ENCODE peak calls at places on chromosomes 3 and 15, in seven cellular contexts. C is sigmoid colon, I is tibial nerve, W is SK-N-SH, P is GM12878, F is transverse colon, H is stomach. L is an unnamed sample.

GRCh38 chr3:114120211-114120610 is 58.6 kb downstream of the DRD3 start:
- DNase-seq in C (no peak), I (no peak), W (no peak), P (no peak), F (no peak), H (no peak), L (no peak)

GRCh38 chr15:92123848-92124631 is 269.6 kb upstream of the ST8SIA2 start:
- DNase-seq in C (peak), I (no peak), W (no peak), P (no peak), F (no peak), H (no peak), L (no peak)

GRCh38 chr15:78306176-78306774 is 6.9 kb upstream of the SKIC8 start:
- DNase-seq in C (no peak), I (no peak), W (no peak), P (no peak), F (no peak), H (no peak), L (no peak)

GRCh38 chr3:192514081-192514753 is 213.1 kb downstream of the FGF12 start:
- DNase-seq in C (no peak), I (no peak), W (peak), P (no peak), F (no peak), H (no peak), L (no peak)

GRCh38 chr3:14202874-14203520 is 24.4 kb downstream of the LSM3 start:
- DNase-seq in C (no peak), I (no peak), W (no peak), P (no peak), F (no peak), H (no peak), L (no peak)

GRCh38 chr15:61880079-61880478 is 180.2 kb downstream of the VPS13C start:
- DNase-seq in C (no peak), I (no peak), W (no peak), P (no peak), F (no peak), H (no peak), L (no peak)

GRCh38 chr15:29528276-29528675 is 258.7 kb upstream of the NSMCE3 start:
- DNase-seq in C (no peak), I (no peak), W (peak), P (no peak), F (no peak), H (no peak), L (no peak)

GRCh38 chr3:15161113-15161512 is 44.9 kb upstream of the CAPN7 start:
- DNase-seq in C (no peak), I (no peak), W (no peak), P (no peak), F (no peak), H (no peak), L (no peak)

GRCh38 chr3:79278681-79279080 is 489.1 kb downstream of the ROBO1 start:
- DNase-seq in C (no peak), I (no peak), W (no peak), P (no peak), F (no peak), H (no peak), L (no peak)

GRCh38 chr15:91142097-91142744 is 42.2 kb downstream of the SV2B start:
- DNase-seq in C (no peak), I (no peak), W (no peak), P (no peak), F (no peak), H (no peak), L (no peak)

GRCh38 chr15:65990298-65990981 is 121.1 kb downstream of the RAB11A start:
- DNase-seq in C (no peak), I (no peak), W (no peak), P (no peak), F (no peak), H (no peak), L (no peak)

GRCh38 chr3:46923559-46924350 is 46.2 kb downstream of the PTH1R start:
- DNase-seq in C (peak), I (no peak), W (peak), P (no peak), F (peak), H (peak), L (no peak)

GRCh38 chr3:13343601-13344000 is 76.5 kb downstream of the NUP210 start:
- DNase-seq in C (no peak), I (no peak), W (no peak), P (no peak), F (no peak), H (no peak), L (no peak)

GRCh38 chr15:57375827-57376694 is at the start of gene CGNL1:
- DNase-seq in C (peak), I (no peak), W (peak), P (no peak), F (peak), H (peak), L (no peak)

GRCh38 chr3:173761161-173761560 is 363.6 kb downstream of the NLGN1 start:
- DNase-seq in C (no peak), I (no peak), W (no peak), P (no peak), F (no peak), H (no peak), L (no peak)

GRCh38 chr15:34039506-34040123 is 611 bp upstream of the AVEN start:
- DNase-seq in C (no peak), I (no peak), W (peak), P (peak), F (no peak), H (no peak), L (no peak)

GRCh38 chr3:44323341-44323955 is 15.1 kb upstream of the TCAIM start:
- DNase-seq in C (peak), I (peak), W (peak), P (no peak), F (peak), H (peak), L (no peak)

GRCh38 chr3:46012246-46012645 is 15.0 kb downstream of the XCR1 start:
- DNase-seq in C (no peak), I (no peak), W (no peak), P (no peak), F (no peak), H (no peak), L (no peak)

GRCh38 chr3:169288548-169288947 is 375.0 kb downstream of the MECOM start:
- DNase-seq in C (no peak), I (no peak), W (no peak), P (no peak), F (no peak), H (no peak), L (no peak)

GRCh38 chr3:156259896-156260788 is 139.8 kb downstream of the KCNAB1 start:
- DNase-seq in C (no peak), I (no peak), W (no peak), P (no peak), F (no peak), H (no peak), L (no peak)

GRCh38 chr15:71333839-71334238 is 218.6 kb downstream of the THSD4 start:
- DNase-seq in C (no peak), I (no peak), W (no peak), P (no peak), F (no peak), H (no peak), L (no peak)

GRCh38 chr15:40790723-40791122 is 16.2 kb upstream of the ZFYVE19 start:
- DNase-seq in C (no peak), I (no peak), W (no peak), P (no peak), F (no peak), H (no peak), L (no peak)

GRCh38 chr3:77256584-77257488 is 216.9 kb downstream of the ROBO2 start:
- DNase-seq in C (no peak), I (no peak), W (no peak), P (no peak), F (no peak), H (no peak), L (no peak)

GRCh38 chr15:41933771-41934170 is 38.6 kb downstream of the EHD4 start:
- DNase-seq in C (no peak), I (no peak), W (no peak), P (no peak), F (peak), H (peak), L (no peak)

GRCh38 chr15:84915011-84915958 is 30.8 kb downstream of the SLC28A1 start:
- DNase-seq in C (peak), I (peak), W (peak), P (peak), F (peak), H (peak), L (peak)

GRCh38 chr3:47162695-47163022 is 1.3 kb downstream of the SETD2 start:
- DNase-seq in C (no peak), I (no peak), W (no peak), P (no peak), F (no peak), H (no peak), L (no peak)

DNA sequence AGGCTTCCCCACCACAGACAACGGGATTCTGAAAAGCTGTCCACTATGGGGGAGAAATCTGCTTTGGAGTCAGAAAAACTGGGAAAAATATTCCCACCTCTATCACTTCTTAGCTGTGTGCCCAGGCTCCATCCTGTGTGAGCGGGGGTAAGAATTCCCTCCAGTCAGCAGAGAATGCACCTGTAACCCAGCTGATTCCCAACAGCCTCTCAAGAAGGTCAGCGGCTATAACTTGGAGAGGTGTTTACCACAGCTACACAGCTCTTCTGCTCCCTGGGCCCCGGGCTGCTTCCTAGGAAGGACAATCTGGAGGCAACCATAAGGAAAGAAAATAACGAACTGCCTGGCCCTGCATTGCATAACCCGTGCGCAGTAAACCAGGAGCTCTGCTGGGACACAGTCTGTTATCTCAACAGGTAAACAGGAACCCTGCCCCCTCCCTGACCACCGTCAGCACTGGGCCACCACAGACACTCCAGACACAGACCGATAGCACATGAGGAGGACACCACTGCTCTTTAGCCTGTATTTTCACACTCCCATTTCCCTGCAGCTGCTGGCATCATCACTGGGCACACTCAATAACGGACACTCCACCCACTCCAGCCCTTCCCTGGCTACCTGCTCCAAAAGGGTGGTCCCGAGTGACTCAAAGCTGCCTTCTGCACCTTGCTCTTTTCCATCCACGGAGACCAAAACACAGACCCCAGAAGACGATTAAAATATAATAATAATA is 2.1 kb downstream of the RAB43 start:
- DNase-seq in C (no peak), I (no peak), W (no peak), P (no peak), F (peak), H (peak), L (no peak)
- TF ChIP-seq EP300 in C (no peak), I (no peak), W (no peak), P (no peak), F (no peak), H (no peak), L (no peak)

GRCh38 chr15:63939531-63940130 is 105.9 kb upstream of the HERC1 start:
- DNase-seq in C (peak), I (peak), W (no peak), P (peak), F (peak), H (peak), L (no peak)
- TF ChIP-seq EP300 in C (no peak), I (no peak), W (no peak), P (no peak), F (no peak), H (no peak), L (no peak)

DNA sequence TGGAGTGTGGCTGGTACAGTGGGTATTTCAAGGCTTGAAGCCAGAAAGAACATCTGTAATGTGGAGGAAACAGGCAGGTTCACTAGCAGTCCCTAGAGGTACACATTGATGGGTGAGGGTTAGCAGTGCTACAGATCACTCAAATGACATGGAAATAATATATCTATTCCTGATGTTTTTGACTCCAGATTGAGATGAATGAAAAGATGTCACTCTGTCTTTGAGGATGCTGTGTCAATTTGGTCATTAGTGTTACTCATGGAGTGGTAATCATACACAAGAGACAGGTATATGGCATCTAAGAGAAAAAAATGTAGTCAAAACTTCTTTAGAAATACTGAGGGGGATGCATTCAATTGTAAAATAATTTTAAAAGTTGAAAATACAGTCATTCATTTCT is 135.1 kb downstream of the ZIC1 start:
- DNase-seq in C (no peak), I (no peak), W (no peak), P (no peak), F (no peak), H (no peak), L (no peak)
- TF ChIP-seq EP300 in C (no peak), I (no peak), W (no peak), P (no peak), F (no peak), H (no peak), L (no peak)

GRCh38 chr3:72336821-72337479 is 511.3 kb downstream of the SHQ1 start:
- DNase-seq in C (peak), I (peak), W (peak), P (no peak), F (peak), H (peak), L (peak)
- TF ChIP-seq EP300 in C (peak), I (peak), W (no peak), P (no peak), F (peak), H (peak), L (peak)

DNA sequence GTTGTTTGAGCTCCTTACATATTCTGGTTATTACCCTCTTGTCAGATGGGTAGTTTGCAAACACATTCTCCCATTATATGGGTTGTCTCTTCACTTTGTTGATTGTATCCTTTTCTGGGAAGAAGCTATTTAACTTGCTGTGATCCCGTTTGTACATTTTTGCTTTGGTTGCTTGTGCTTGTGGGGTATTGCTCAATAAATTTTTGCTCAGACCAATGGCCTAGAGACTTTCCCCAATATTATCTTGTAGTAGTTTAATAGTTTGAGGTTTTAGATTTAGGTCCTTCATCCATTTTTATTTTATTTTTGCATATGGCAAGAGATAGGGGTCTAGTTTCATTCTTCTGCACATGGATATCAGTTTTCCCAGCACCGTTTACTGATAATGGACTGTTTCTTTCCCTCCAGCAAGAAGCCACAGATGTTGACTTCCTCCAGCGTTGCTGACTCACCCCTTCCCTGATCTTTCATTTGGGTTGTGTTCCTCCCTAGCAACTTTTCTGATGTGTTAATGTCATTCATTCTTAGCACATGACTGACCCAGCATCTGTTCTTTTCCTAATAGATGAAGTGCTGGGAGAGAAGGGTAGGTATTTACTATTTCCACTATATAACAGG is 166.7 kb upstream of the SGO1 start:
- DNase-seq in C (no peak), I (no peak), W (no peak), P (no peak), F (no peak), H (no peak), L (no peak)
- TF ChIP-seq EP300 in C (no peak), I (no peak), W (no peak), P (no peak), F (no peak), H (no peak), L (no peak)

GRCh38 chr3:195200010-195200822 is 70.7 kb downstream of the XXYLT1 start:
- DNase-seq in C (peak), I (no peak), W (no peak), P (no peak), F (no peak), H (peak), L (no peak)

GRCh38 chr3:195195321-195196209 is 75.4 kb downstream of the XXYLT1 start:
- DNase-seq in C (peak), I (peak), W (no peak), P (no peak), F (no peak), H (no peak), L (no peak)

GRCh38 chr3:195196266-195196665 is 74.7 kb downstream of the XXYLT1 start:
- DNase-seq in C (peak), I (no peak), W (peak), P (no peak), F (no peak), H (peak), L (no peak)

GRCh38 chr3:195197764-195198423 is 73.1 kb downstream of the XXYLT1 start:
- DNase-seq in C (peak), I (no peak), W (no peak), P (no peak), F (no peak), H (peak), L (no peak)

DNA sequence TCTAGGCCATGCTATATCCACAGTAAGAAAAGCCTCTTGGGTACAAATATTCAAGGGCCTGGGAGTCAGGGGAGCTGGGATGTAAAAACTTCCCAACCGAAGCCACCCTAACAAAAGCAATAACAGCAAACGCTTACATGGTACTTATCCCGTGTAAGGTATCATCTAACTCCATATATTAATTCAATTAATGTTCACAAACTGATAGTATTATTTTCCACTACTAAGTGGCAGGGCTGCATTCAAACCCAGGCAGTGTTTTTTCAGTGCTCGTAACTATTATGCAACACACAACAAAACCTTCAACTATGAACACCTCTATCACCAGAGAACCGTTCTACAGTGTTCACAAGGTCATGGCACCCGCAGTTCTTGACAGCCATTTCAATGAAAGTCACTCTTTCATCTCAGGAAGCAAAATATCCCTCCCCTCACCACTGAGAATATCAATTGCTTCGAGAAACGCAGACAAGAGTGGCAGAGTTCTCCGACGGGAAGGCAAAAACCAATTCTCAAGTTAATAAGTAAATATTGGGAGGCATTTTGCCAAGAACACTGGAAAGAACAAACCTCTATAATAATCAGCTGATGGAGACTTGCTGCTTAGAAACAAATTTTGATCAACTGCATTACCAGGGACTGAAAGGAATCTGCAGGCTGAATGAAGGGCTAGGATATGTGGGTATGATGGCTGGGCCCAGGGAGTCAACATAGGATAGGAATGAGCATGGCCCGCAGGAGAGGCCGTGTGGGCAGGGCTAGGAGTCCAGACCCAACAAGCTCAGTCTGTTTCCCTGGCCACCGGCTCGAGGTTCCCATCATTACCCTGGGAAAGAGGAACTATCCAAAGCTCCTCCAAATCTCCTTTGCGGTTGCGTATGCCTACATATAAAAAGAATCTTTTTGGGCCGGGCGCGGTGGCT is 72.3 kb downstream of the XXYLT1 start:
- DNase-seq in C (peak), I (no peak), W (no peak), P (no peak), F (no peak), H (peak), L (no peak)
- TF ChIP-seq EP300 in C (no peak), I (no peak), W (no peak), P (no peak), F (no peak), H (no peak), L (no peak)

DNA sequence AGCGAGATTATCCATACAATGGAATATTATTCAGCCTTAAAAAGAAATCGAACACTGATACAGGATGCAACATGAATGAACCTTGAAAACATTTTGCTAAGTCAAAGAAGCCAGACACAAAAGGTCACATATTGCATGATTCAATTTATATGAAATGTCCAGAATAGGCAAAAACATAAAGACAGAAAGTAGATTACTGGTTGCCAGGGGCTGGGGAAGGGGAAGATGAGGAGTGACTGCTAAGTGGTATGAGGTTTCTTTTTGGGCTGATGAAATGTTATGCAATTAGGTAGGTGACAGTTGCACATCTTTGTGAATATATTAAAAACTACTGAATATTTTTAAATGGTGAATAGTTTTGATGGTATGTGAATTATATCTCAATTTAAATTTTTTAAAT is 38.3 kb downstream of the LRRFIP2 start:
- DNase-seq in C (no peak), I (no peak), W (no peak), P (no peak), F (no peak), H (no peak), L (no peak)
- TF ChIP-seq EP300 in C (no peak), I (no peak), W (no peak), P (no peak), F (no peak), H (no peak), L (no peak)

GRCh38 chr15:85974348-85974705 is 105.3 kb upstream of the AGBL1 start:
- DNase-seq in C (no peak), I (no peak), W (no peak), P (no peak), F (no peak), H (no peak), L (no peak)

GRCh38 chr15:85974742-85975141 is 104.9 kb upstream of the AGBL1 start:
- DNase-seq in C (no peak), I (no peak), W (no peak), P (no peak), F (no peak), H (no peak), L (no peak)

GRCh38 chr15:85972805-85973540 is 106.7 kb upstream of the AGBL1 start:
- DNase-seq in C (no peak), I (no peak), W (no peak), P (no peak), F (no peak), H (no peak), L (no peak)

GRCh38 chr15:85976102-85976501 is 103.6 kb upstream of the AGBL1 start:
- DNase-seq in C (no peak), I (no peak), W (no peak), P (no peak), F (no peak), H (no peak), L (no peak)

GRCh38 chr15:85973584-85974347 is 105.9 kb upstream of the AGBL1 start:
- DNase-seq in C (no peak), I (no peak), W (no peak), P (no peak), F (no peak), H (no peak), L (no peak)
- TF ChIP-seq EP300 in C (no peak), I (no peak), W (no peak), P (no peak), F (no peak), H (no peak), L (no peak)